ENCODE peak calls at places on chromosomes 13 and 19, in seven cellular contexts. One of them, this sample, is unnamed. For H3K4me1, the result is how much of the 10 kb centered on the place peaks cover.

GRCh38 chr13:73142091-73142490 is 83.3 kb downstream of the KLF5 start:
- DNase-seq in uterus: no peak
- DNase-seq in ovary: no peak
- DNase-seq in heart left ventricle: no peak
- DNase-seq in tibial nerve: no peak
- DNase-seq in A549: no peak
- DNase-seq in transverse colon: no peak
- DNase-seq in this sample: peak

GRCh38 chr13:46296920-46297319 is 85.2 kb downstream of the LRRC63 start:
- DNase-seq in transverse colon: no peak
- DNase-seq in uterus: no peak
- DNase-seq in A549: no peak
- DNase-seq in tibial nerve: peak
- DNase-seq in heart left ventricle: no peak
- DNase-seq in ovary: no peak
- DNase-seq in this sample: no peak

GRCh38 chr13:21530656-21531055 is 71.6 kb upstream of the ZDHHC20 start:
- DNase-seq in ovary: no peak
- DNase-seq in transverse colon: no peak
- DNase-seq in tibial nerve: no peak
- DNase-seq in A549: no peak
- DNase-seq in uterus: no peak
- DNase-seq in heart left ventricle: no peak
- DNase-seq in this sample: no peak

GRCh38 chr19:53192771-53193533 is at the start of gene ZNF665:
- DNase-seq in transverse colon: peak
- DNase-seq in heart left ventricle: peak
- DNase-seq in tibial nerve: peak
- DNase-seq in uterus: peak
- DNase-seq in A549: no peak
- DNase-seq in ovary: peak
- DNase-seq in this sample: peak

GRCh38 chr19:44788971-44789370 is 11.3 kb downstream of the CBLC start:
- DNase-seq in tibial nerve: no peak
- DNase-seq in ovary: no peak
- DNase-seq in A549: no peak
- DNase-seq in heart left ventricle: no peak
- DNase-seq in transverse colon: no peak
- DNase-seq in uterus: no peak
- DNase-seq in this sample: no peak

GRCh38 chr19:7522923-7523667 is 671 bp downstream of the MCOLN1 start:
- DNase-seq in uterus: no peak
- DNase-seq in ovary: no peak
- DNase-seq in heart left ventricle: no peak
- DNase-seq in tibial nerve: no peak
- DNase-seq in transverse colon: no peak
- DNase-seq in A549: no peak
- DNase-seq in this sample: no peak

GRCh38 chr19:54317108-54317964 is 4.4 kb upstream of the LILRA5 start:
- DNase-seq in A549: no peak
- DNase-seq in tibial nerve: no peak
- DNase-seq in transverse colon: no peak
- DNase-seq in uterus: no peak
- DNase-seq in ovary: no peak
- DNase-seq in heart left ventricle: no peak
- DNase-seq in this sample: no peak

GRCh38 chr19:6873708-6874431 is 13.5 kb upstream of the ADGRE1 start:
- DNase-seq in tibial nerve: no peak
- DNase-seq in ovary: no peak
- DNase-seq in A549: no peak
- DNase-seq in uterus: no peak
- DNase-seq in transverse colon: peak
- DNase-seq in heart left ventricle: no peak
- DNase-seq in this sample: no peak

GRCh38 chr19:3695124-3695733 is 5.0 kb downstream of the PIP5K1C start:
- DNase-seq in A549: no peak
- DNase-seq in uterus: no peak
- DNase-seq in tibial nerve: no peak
- DNase-seq in heart left ventricle: no peak
- DNase-seq in transverse colon: no peak
- DNase-seq in ovary: no peak
- DNase-seq in this sample: no peak

GRCh38 chr13:33409673-33410072 is 124.1 kb upstream of the STARD13 start:
- DNase-seq in uterus: no peak
- DNase-seq in transverse colon: no peak
- DNase-seq in tibial nerve: no peak
- DNase-seq in heart left ventricle: no peak
- DNase-seq in A549: no peak
- DNase-seq in ovary: no peak
- DNase-seq in this sample: no peak

GRCh38 chr19:47229674-47230121 is 1.3 kb downstream of the BBC3 start:
- DNase-seq in ovary: no peak
- DNase-seq in heart left ventricle: no peak
- DNase-seq in transverse colon: peak
- DNase-seq in A549: no peak
- DNase-seq in uterus: no peak
- DNase-seq in tibial nerve: peak
- DNase-seq in this sample: no peak

GRCh38 chr13:29901714-29902631 is 51.6 kb upstream of the UBL3 start:
- DNase-seq in ovary: peak
- DNase-seq in uterus: peak
- DNase-seq in A549: no peak
- DNase-seq in tibial nerve: peak
- DNase-seq in heart left ventricle: no peak
- DNase-seq in transverse colon: peak
- DNase-seq in this sample: peak

GRCh38 chr19:9939301-9939913 is 3.1 kb upstream of the OLFM2 start:
- DNase-seq in transverse colon: no peak
- DNase-seq in heart left ventricle: no peak
- DNase-seq in uterus: no peak
- DNase-seq in ovary: no peak
- DNase-seq in tibial nerve: no peak
- DNase-seq in A549: no peak
- DNase-seq in this sample: no peak

GRCh38 chr19:49056101-49056901 is 1.2 kb downstream of the CGB7 start:
- DNase-seq in transverse colon: peak
- DNase-seq in heart left ventricle: peak
- DNase-seq in ovary: peak
- DNase-seq in A549: peak
- DNase-seq in tibial nerve: peak
- DNase-seq in uterus: peak
- DNase-seq in this sample: peak

GRCh38 chr19:17718988-17719711 is at the start of gene MAP1S:
- DNase-seq in uterus: peak
- DNase-seq in A549: peak
- DNase-seq in heart left ventricle: peak
- DNase-seq in ovary: peak
- DNase-seq in tibial nerve: no peak
- DNase-seq in transverse colon: peak
- DNase-seq in this sample: peak

GRCh38 chr19:48539503-48540096 is 12.4 kb upstream of the SULT2B1 start:
- DNase-seq in A549: peak
- DNase-seq in ovary: no peak
- DNase-seq in tibial nerve: peak
- DNase-seq in transverse colon: peak
- DNase-seq in uterus: no peak
- DNase-seq in heart left ventricle: peak
- DNase-seq in this sample: peak

GRCh38 chr19:49875801-49876421 is 1.2 kb downstream of the AKT1S1 start:
- DNase-seq in heart left ventricle: peak
- DNase-seq in transverse colon: peak
- DNase-seq in ovary: peak
- DNase-seq in tibial nerve: peak
- DNase-seq in A549: peak
- DNase-seq in uterus: peak
- DNase-seq in this sample: peak

GRCh38 chr13:102261809-102262208 is 140.0 kb downstream of the FGF14 start:
- DNase-seq in transverse colon: no peak
- DNase-seq in tibial nerve: no peak
- DNase-seq in A549: no peak
- DNase-seq in ovary: no peak
- DNase-seq in heart left ventricle: no peak
- DNase-seq in uterus: no peak
- DNase-seq in this sample: no peak

GRCh38 chr19:38683393-38684077 is 36.1 kb downstream of the ACTN4 start:
- DNase-seq in transverse colon: peak
- DNase-seq in uterus: peak
- DNase-seq in ovary: peak
- DNase-seq in heart left ventricle: peak
- DNase-seq in tibial nerve: no peak
- DNase-seq in A549: peak
- DNase-seq in this sample: peak

GRCh38 chr13:64052526-64052925 is 2636.9 kb upstream of the PCDH20 start:
- DNase-seq in heart left ventricle: no peak
- DNase-seq in ovary: no peak
- DNase-seq in transverse colon: no peak
- DNase-seq in tibial nerve: no peak
- DNase-seq in uterus: no peak
- DNase-seq in A549: no peak
- DNase-seq in this sample: no peak

GRCh38 chr19:2394669-2395292 is 32.6 kb downstream of the TIMM13 start:
- DNase-seq in heart left ventricle: no peak
- DNase-seq in transverse colon: peak
- DNase-seq in uterus: no peak
- DNase-seq in tibial nerve: no peak
- DNase-seq in ovary: no peak
- DNase-seq in A549: no peak
- DNase-seq in this sample: no peak

GRCh38 chr19:14519860-14520407 is 1.7 kb upstream of the DNAJB1 start:
- DNase-seq in uterus: no peak
- DNase-seq in ovary: peak
- DNase-seq in heart left ventricle: no peak
- DNase-seq in transverse colon: no peak
- DNase-seq in tibial nerve: no peak
- DNase-seq in A549: no peak
- DNase-seq in this sample: no peak

GRCh38 chr13:47696677-47697076 is 304.4 kb downstream of the SUCLA2 start:
- DNase-seq in A549: no peak
- DNase-seq in tibial nerve: no peak
- DNase-seq in transverse colon: no peak
- DNase-seq in heart left ventricle: no peak
- DNase-seq in ovary: no peak
- DNase-seq in uterus: no peak
- DNase-seq in this sample: no peak

GRCh38 chr19:37370880-37371661 is at the start of gene ZNF527:
- DNase-seq in uterus: peak
- DNase-seq in transverse colon: peak
- DNase-seq in A549: peak
- DNase-seq in heart left ventricle: peak
- DNase-seq in ovary: peak
- DNase-seq in tibial nerve: peak
- DNase-seq in this sample: peak
- TF ChIP-seq POLR2A in uterus: peak
- TF ChIP-seq POLR2A in transverse colon: peak
- TF ChIP-seq POLR2A in A549: peak
- TF ChIP-seq POLR2A in heart left ventricle: peak
- TF ChIP-seq POLR2A in ovary: peak
- TF ChIP-seq POLR2A in tibial nerve: peak
- TF ChIP-seq POLR2A in this sample: peak

DNA sequence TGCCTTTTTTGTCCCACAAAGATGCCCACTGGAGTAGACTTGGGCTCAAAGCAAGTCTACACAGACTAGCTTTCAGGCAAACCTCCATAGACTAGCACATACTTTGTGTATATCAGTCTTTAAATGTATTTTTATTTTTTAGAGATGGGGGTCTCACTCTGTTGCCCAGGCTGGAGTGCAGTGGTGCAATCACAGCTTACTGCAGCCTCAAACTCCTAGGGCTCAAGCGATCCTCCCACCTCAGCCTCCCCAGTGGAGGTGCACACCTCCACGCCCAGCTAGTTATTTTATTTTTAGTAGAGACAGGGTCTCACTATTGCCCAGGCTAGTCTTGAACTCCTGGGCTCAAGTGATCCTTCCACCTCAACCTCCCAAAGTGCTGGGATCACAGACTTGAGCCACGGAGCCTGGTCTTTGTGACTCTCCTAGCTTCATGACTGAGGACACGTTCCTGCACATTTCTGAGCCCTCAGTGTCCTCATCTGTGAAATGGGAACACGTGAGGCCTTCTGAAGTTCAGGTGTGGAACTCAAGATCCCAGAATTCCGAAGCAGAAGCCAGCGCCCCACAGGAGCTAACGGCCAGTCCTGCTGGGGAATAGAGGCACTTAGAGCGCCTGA is 5.1 kb upstream of the TPM4 start:
- DNase-seq in A549: no peak
- DNase-seq in transverse colon: peak
- DNase-seq in uterus: no peak
- DNase-seq in ovary: no peak
- DNase-seq in heart left ventricle: no peak
- DNase-seq in tibial nerve: no peak
- DNase-seq in this sample: no peak
- H3K4me1 ChIP-seq in A549: under half
- H3K4me1 ChIP-seq in transverse colon: under half
- H3K4me1 ChIP-seq in uterus: under half
- H3K4me1 ChIP-seq in ovary: under half
- H3K4me1 ChIP-seq in heart left ventricle: under half
- H3K4me1 ChIP-seq in tibial nerve: under half
- H3K4me1 ChIP-seq in this sample: under half

GRCh38 chr13:41681587-41681986 is 224.2 kb downstream of the RGCC start:
- DNase-seq in tibial nerve: no peak
- DNase-seq in heart left ventricle: no peak
- DNase-seq in ovary: no peak
- DNase-seq in uterus: no peak
- DNase-seq in transverse colon: no peak
- DNase-seq in A549: no peak
- DNase-seq in this sample: no peak
- TF ChIP-seq CTCF in tibial nerve: no peak
- TF ChIP-seq CTCF in heart left ventricle: no peak
- TF ChIP-seq CTCF in ovary: no peak
- TF ChIP-seq CTCF in uterus: no peak
- TF ChIP-seq CTCF in transverse colon: no peak
- TF ChIP-seq CTCF in A549: no peak
- TF ChIP-seq CTCF in this sample: no peak

GRCh38 chr19:29681422-29682235 is 16.4 kb downstream of the PLEKHF1 start:
- DNase-seq in A549: no peak
- DNase-seq in uterus: no peak
- DNase-seq in heart left ventricle: no peak
- DNase-seq in ovary: no peak
- DNase-seq in transverse colon: no peak
- DNase-seq in tibial nerve: peak
- DNase-seq in this sample: no peak

GRCh38 chr19:29680937-29681336 is 15.7 kb downstream of the PLEKHF1 start:
- DNase-seq in ovary: no peak
- DNase-seq in heart left ventricle: no peak
- DNase-seq in transverse colon: no peak
- DNase-seq in A549: no peak
- DNase-seq in tibial nerve: no peak
- DNase-seq in uterus: no peak
- DNase-seq in this sample: no peak

GRCh38 chr19:29679598-29680210 is 14.4 kb downstream of the PLEKHF1 start:
- DNase-seq in uterus: no peak
- DNase-seq in transverse colon: no peak
- DNase-seq in tibial nerve: no peak
- DNase-seq in heart left ventricle: no peak
- DNase-seq in ovary: no peak
- DNase-seq in A549: no peak
- DNase-seq in this sample: no peak

GRCh38 chr19:29678484-29679106 is 13.3 kb downstream of the PLEKHF1 start:
- DNase-seq in A549: no peak
- DNase-seq in uterus: peak
- DNase-seq in heart left ventricle: peak
- DNase-seq in ovary: peak
- DNase-seq in tibial nerve: peak
- DNase-seq in transverse colon: peak
- DNase-seq in this sample: no peak

GRCh38 chr19:29680447-29680846 is 15.2 kb downstream of the PLEKHF1 start:
- DNase-seq in heart left ventricle: no peak
- DNase-seq in ovary: no peak
- DNase-seq in uterus: no peak
- DNase-seq in transverse colon: peak
- DNase-seq in A549: no peak
- DNase-seq in tibial nerve: no peak
- DNase-seq in this sample: no peak
- TF ChIP-seq POLR2A in heart left ventricle: no peak
- TF ChIP-seq POLR2A in ovary: no peak
- TF ChIP-seq POLR2A in uterus: no peak
- TF ChIP-seq POLR2A in transverse colon: no peak
- TF ChIP-seq POLR2A in A549: no peak
- TF ChIP-seq POLR2A in tibial nerve: no peak
- TF ChIP-seq POLR2A in this sample: no peak

This sample was measured in thyroid gland.